ENCODE peak calls at places on chromosomes 3 and 15, in eight cellular contexts. A is neural crest cell; Y is CD4-positive, alpha-beta T cell; K is retinal pigment epithelial cell; B is A549; U is tibial nerve; T is left ventricle myocardium inferior; H is AG04449. W is an unnamed sample.

GRCh38 chr3:27643355-27643754 is 78.8 kb downstream of the EOMES start:
- DNase-seq in A (no peak), Y (no peak), K (no peak), B (no peak), U (no peak), T (no peak), H (no peak), W (no peak)

GRCh38 chr3:186519021-186519658 is 25.0 kb downstream of the CRYGS start:
- DNase-seq in A (no peak), Y (peak), K (no peak), B (no peak), U (no peak), T (no peak), H (no peak), W (no peak)

GRCh38 chr3:29067014-29067413 is 213.9 kb upstream of the RBMS3 start:
- DNase-seq in A (no peak), Y (no peak), K (no peak), B (peak), U (no peak), T (no peak), H (no peak), W (no peak)

GRCh38 chr15:49693491-49693890 is 72.6 kb downstream of the DTWD1 start:
- DNase-seq in A (no peak), Y (no peak), K (no peak), B (no peak), U (no peak), T (no peak), H (no peak), W (no peak)

GRCh38 chr15:31399544-31400171 is 73.0 kb downstream of the KLF13 start:
- DNase-seq in A (no peak), Y (no peak), K (no peak), B (no peak), U (no peak), T (peak), H (no peak), W (no peak)

GRCh38 chr3:37491343-37491742 is 317.0 kb upstream of the LRRFIP2 start:
- DNase-seq in A (no peak), Y (no peak), K (no peak), B (no peak), U (no peak), T (peak), H (no peak), W (no peak)

GRCh38 chr3:157436583-157437300 is at the start of gene PTX3:
- DNase-seq in A (peak), Y (no peak), K (peak), B (peak), U (no peak), T (peak), H (no peak), W (peak)

GRCh38 chr3:41286305-41286704 is 87.0 kb downstream of the CTNNB1 start:
- DNase-seq in A (no peak), Y (no peak), K (no peak), B (no peak), U (no peak), T (no peak), H (no peak), W (no peak)

GRCh38 chr3:43584043-43584826 is 37.6 kb downstream of the ANO10 start:
- DNase-seq in A (no peak), Y (no peak), K (no peak), B (no peak), U (no peak), T (no peak), H (peak), W (no peak)

DNA sequence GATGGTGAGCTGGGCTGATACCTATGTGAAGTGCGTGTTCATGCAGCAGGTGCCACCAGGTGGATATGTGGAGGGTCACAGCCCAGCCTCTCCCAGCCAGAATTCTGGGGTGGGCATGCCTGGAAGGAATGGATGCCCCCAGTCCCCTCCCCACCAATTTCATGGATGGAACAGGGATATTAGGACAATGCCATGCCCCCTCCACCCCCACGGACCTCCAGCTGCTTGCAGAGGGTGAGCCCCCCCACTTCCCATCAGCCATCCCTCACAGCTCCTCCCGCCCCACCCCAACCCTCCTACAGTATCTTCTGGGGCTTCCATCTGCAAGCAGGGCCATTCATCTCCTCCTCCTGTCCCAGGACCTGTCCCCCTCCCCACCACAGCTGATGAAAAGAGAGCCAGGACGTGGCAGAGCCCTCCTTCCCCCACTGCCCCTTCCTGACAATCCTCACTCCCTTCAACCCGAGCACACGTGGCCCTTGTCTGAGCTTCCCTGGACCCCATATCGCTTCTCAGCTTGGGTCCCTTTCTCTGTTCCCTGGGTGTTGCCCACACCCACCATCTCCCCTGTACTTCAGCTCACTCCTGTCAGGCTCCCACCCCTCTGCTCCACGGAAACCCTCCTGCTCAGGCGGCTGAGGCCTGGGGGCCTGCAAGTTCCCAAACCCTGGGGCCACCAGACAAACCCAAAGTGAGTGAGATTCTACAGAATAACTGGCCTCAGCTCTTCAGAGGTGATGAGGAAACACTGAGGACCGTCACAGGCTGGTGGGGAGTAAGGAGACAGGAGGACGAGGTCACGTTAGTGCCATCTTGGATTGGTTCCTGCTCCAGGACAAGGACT is 2.8 kb upstream of the SEMA3G start:
- DNase-seq in A (no peak), Y (no peak), K (no peak), B (no peak), U (no peak), T (peak), H (no peak), W (no peak)
- TF ChIP-seq CTCF in A (no peak), Y (no peak), K (no peak), B (no peak), U (no peak), T (no peak), H (no peak), W (no peak)

DNA sequence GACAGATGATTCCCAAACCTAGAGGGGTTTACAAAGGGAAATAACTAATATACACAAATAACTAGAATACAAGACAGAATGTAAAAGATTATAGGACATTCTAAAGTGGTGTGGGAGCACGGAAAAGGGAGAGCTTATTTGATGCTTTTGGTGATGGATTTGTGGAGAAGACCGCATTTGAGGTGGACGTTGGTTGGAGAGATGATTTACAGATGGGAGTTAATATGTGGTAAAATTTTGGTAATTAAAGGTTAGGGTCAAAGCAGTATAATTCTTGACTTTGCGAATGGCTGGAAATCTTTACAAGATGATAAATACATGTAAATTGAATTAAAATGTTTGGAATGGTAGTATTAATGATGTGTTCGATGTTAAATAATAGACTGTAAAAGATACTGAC is 1.2 kb downstream of the KNL1 start:
- DNase-seq in A (no peak), Y (no peak), K (no peak), B (no peak), U (no peak), T (no peak), H (no peak), W (no peak)
- TF ChIP-seq CTCF in A (no peak), Y (no peak), K (no peak), B (no peak), U (no peak), T (no peak), H (no peak), W (no peak)

DNA sequence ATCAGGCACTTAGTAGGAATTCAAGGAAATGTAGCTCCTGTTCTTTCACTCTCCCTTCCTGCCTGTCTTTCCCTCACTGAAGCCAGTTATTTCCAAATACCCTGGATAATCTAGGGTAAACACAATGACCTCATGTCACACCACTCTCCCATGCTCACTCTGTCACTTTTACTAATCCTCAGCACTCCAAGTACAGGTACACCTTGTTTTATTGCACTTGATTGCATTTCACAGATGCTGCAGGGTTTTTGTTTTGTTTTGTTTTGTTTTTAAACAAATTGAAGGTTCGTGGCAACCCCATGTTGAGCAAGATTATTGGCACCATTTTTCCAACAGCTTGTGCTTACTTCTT is 40.8 kb downstream of the PPM1L start:
- DNase-seq in A (no peak), Y (no peak), K (peak), B (no peak), U (no peak), T (no peak), H (no peak), W (no peak)
- TF ChIP-seq CTCF in A (no peak), Y (no peak), K (no peak), B (no peak), U (no peak), T (no peak), H (no peak), W (no peak)

DNA sequence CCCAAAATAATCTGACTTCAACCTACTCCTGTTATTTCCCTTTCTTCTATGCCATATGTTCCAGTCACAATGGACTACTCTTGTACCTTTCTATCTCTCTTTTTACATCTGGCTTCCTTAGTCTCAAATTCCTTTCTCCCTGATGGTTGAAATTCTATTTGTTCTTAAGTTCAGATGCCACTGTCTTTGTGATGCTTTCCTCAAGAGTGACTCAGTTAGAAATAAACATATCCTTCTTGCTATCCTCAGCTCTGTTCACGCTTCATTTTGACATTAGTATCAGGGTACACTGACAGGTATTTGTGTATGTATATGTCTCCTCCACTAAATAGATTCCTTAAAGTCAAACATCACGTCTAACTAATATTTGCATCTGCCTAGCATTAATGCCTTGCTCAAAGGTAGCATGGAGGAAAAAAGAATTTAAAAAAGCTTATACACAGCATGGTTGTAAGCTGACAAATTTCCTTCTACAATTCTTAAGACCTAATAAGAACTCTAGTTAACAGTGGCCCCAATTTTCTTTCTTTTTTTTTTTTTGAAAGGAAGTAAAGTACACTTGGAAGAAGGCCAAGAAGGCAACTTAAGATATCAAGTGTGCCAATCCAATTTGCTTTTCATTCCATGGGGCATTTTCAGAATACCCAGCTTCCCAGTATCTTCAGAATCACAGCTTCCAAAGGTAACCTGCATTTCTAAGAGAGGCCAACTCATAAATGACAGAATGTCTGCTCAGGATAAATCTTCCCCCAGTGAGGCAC is 58.0 kb downstream of the CHAC1 start:
- DNase-seq in A (no peak), Y (no peak), K (no peak), B (no peak), U (no peak), T (no peak), H (no peak), W (no peak)
- TF ChIP-seq CTCF in A (no peak), Y (no peak), K (no peak), B (no peak), U (no peak), T (no peak), H (no peak), W (no peak)

DNA sequence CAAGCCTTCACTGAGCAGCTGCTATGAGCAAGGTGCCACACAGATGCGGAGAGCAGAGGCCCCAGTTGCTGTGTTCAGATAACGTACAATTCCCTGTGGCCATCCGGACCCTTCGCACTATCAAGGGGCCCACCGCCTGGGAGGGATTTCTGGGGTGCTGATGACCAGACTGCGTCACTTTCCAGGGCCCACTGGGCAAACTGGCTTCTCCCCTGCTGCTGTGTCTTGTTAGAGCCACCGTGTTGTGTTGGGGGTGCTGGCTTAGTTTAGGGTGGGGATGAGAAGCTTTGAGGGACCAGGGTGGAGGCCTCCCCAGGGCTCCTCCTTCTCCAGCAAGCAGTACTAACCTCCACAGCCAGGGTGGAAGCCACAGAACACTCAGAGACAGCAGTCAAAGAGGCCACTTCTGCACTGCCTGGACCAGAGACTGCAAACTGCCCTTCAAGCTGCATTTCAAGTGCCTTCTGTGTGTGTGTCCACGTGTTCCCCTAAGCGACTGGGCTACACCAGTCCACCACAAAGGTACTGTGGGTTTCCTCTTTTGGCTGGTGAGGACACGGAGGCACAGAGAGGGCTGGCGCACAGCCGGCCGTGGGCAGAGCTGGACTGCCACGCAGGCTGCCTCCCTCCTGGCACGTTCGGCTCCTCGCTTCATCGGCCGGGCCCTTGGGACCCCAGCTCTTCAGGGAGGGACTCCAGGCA is 61.1 kb downstream of the MGLL start:
- DNase-seq in A (no peak), Y (no peak), K (no peak), B (no peak), U (no peak), T (no peak), H (no peak), W (no peak)
- TF ChIP-seq CTCF in A (no peak), Y (no peak), K (no peak), B (no peak), U (no peak), T (peak), H (no peak), W (no peak)